ENCODE peak calls at places on chromosomes 3 and 15, in ten cellular contexts. One of them, this sample, is unnamed.

GRCh38 chr15:40130799-40131502 is 22.3 kb upstream of the BMF start:
- DNase-seq in activated naive CD4-positive, alpha-beta T cell treated with Interleukin-2 at 50 U/mL for 16 hours: no peak
- DNase-seq in cardiac fibroblast: no peak
- DNase-seq in posterior vena cava: no peak
- DNase-seq in body of pancreas: no peak
- DNase-seq in HFFc6: no peak
- DNase-seq in vagina: no peak
- DNase-seq in NCI-H510A: no peak
- DNase-seq in CD4-positive, CD25-positive, alpha-beta regulatory T cell: no peak
- DNase-seq in upper lobe of right lung: no peak
- DNase-seq in this sample: no peak

GRCh38 chr3:354433-354832 is 157.9 kb downstream of the CHL1 start:
- DNase-seq in activated naive CD4-positive, alpha-beta T cell treated with Interleukin-2 at 50 U/mL for 16 hours: no peak
- DNase-seq in cardiac fibroblast: peak; percentile 57
- DNase-seq in posterior vena cava: no peak
- DNase-seq in body of pancreas: peak; percentile 35
- DNase-seq in HFFc6: peak; percentile 8
- DNase-seq in vagina: no peak
- DNase-seq in NCI-H510A: no peak
- DNase-seq in CD4-positive, CD25-positive, alpha-beta regulatory T cell: no peak
- DNase-seq in upper lobe of right lung: no peak
- DNase-seq in this sample: no peak

GRCh38 chr3:50238549-50239026 is 2.6 kb downstream of the GNAI2 start:
- DNase-seq in activated naive CD4-positive, alpha-beta T cell treated with Interleukin-2 at 50 U/mL for 16 hours: peak; percentile 35
- DNase-seq in cardiac fibroblast: no peak
- DNase-seq in posterior vena cava: peak; percentile 93
- DNase-seq in body of pancreas: peak; percentile 96
- DNase-seq in HFFc6: no peak
- DNase-seq in vagina: no peak
- DNase-seq in NCI-H510A: no peak
- DNase-seq in CD4-positive, CD25-positive, alpha-beta regulatory T cell: no peak
- DNase-seq in upper lobe of right lung: peak; percentile 94
- DNase-seq in this sample: peak; percentile 95

GRCh38 chr15:75639191-75639708 is 774 bp downstream of the IMP3 start:
- DNase-seq in activated naive CD4-positive, alpha-beta T cell treated with Interleukin-2 at 50 U/mL for 16 hours: peak; percentile 16
- DNase-seq in cardiac fibroblast: peak; percentile 23
- DNase-seq in posterior vena cava: no peak
- DNase-seq in body of pancreas: no peak
- DNase-seq in HFFc6: no peak
- DNase-seq in vagina: peak; percentile 90
- DNase-seq in NCI-H510A: no peak
- DNase-seq in CD4-positive, CD25-positive, alpha-beta regulatory T cell: no peak
- DNase-seq in upper lobe of right lung: no peak
- DNase-seq in this sample: no peak

GRCh38 chr3:119221779-119222320 is 18.8 kb downstream of the B4GALT4 start:
- DNase-seq in activated naive CD4-positive, alpha-beta T cell treated with Interleukin-2 at 50 U/mL for 16 hours: no peak
- DNase-seq in cardiac fibroblast: no peak
- DNase-seq in posterior vena cava: no peak
- DNase-seq in body of pancreas: no peak
- DNase-seq in HFFc6: peak; percentile 47
- DNase-seq in vagina: no peak
- DNase-seq in NCI-H510A: no peak
- DNase-seq in CD4-positive, CD25-positive, alpha-beta regulatory T cell: no peak
- DNase-seq in upper lobe of right lung: no peak
- DNase-seq in this sample: no peak

GRCh38 chr3:197487911-197488391 is 67.8 kb downstream of the BDH1 start:
- DNase-seq in activated naive CD4-positive, alpha-beta T cell treated with Interleukin-2 at 50 U/mL for 16 hours: no peak
- DNase-seq in cardiac fibroblast: peak; percentile 89
- DNase-seq in posterior vena cava: no peak
- DNase-seq in body of pancreas: no peak
- DNase-seq in HFFc6: peak; percentile 91
- DNase-seq in vagina: no peak
- DNase-seq in NCI-H510A: no peak
- DNase-seq in CD4-positive, CD25-positive, alpha-beta regulatory T cell: no peak
- DNase-seq in upper lobe of right lung: no peak
- DNase-seq in this sample: no peak

GRCh38 chr3:10533731-10534011 is 28.3 kb upstream of the ATP2B2 start:
- DNase-seq in activated naive CD4-positive, alpha-beta T cell treated with Interleukin-2 at 50 U/mL for 16 hours: no peak
- DNase-seq in cardiac fibroblast: no peak
- DNase-seq in posterior vena cava: no peak
- DNase-seq in body of pancreas: no peak
- DNase-seq in HFFc6: no peak
- DNase-seq in vagina: no peak
- DNase-seq in NCI-H510A: no peak
- DNase-seq in CD4-positive, CD25-positive, alpha-beta regulatory T cell: no peak
- DNase-seq in upper lobe of right lung: no peak
- DNase-seq in this sample: no peak

GRCh38 chr3:150035910-150036661 is 65.4 kb upstream of the PFN2 start:
- DNase-seq in activated naive CD4-positive, alpha-beta T cell treated with Interleukin-2 at 50 U/mL for 16 hours: no peak
- DNase-seq in cardiac fibroblast: no peak
- DNase-seq in posterior vena cava: no peak
- DNase-seq in body of pancreas: no peak
- DNase-seq in HFFc6: no peak
- DNase-seq in vagina: no peak
- DNase-seq in NCI-H510A: no peak
- DNase-seq in CD4-positive, CD25-positive, alpha-beta regulatory T cell: no peak
- DNase-seq in upper lobe of right lung: no peak
- DNase-seq in this sample: no peak

GRCh38 chr3:138797508-138798038 is 37.2 kb downstream of the PIK3CB start:
- DNase-seq in activated naive CD4-positive, alpha-beta T cell treated with Interleukin-2 at 50 U/mL for 16 hours: no peak
- DNase-seq in cardiac fibroblast: no peak
- DNase-seq in posterior vena cava: no peak
- DNase-seq in body of pancreas: no peak
- DNase-seq in HFFc6: no peak
- DNase-seq in vagina: no peak
- DNase-seq in NCI-H510A: no peak
- DNase-seq in CD4-positive, CD25-positive, alpha-beta regulatory T cell: no peak
- DNase-seq in upper lobe of right lung: no peak
- DNase-seq in this sample: no peak

GRCh38 chr15:41969851-41970431 is 2.4 kb downstream of the EHD4 start:
- DNase-seq in activated naive CD4-positive, alpha-beta T cell treated with Interleukin-2 at 50 U/mL for 16 hours: peak; percentile 34
- DNase-seq in cardiac fibroblast: no peak
- DNase-seq in posterior vena cava: peak; percentile 58
- DNase-seq in body of pancreas: no peak
- DNase-seq in HFFc6: peak; percentile 20
- DNase-seq in vagina: peak; percentile 65
- DNase-seq in NCI-H510A: no peak
- DNase-seq in CD4-positive, CD25-positive, alpha-beta regulatory T cell: peak; percentile 36
- DNase-seq in upper lobe of right lung: no peak
- DNase-seq in this sample: peak; percentile 31

GRCh38 chr15:42385206-42385979 is 26.1 kb downstream of the CAPN3 start:
- DNase-seq in activated naive CD4-positive, alpha-beta T cell treated with Interleukin-2 at 50 U/mL for 16 hours: no peak
- DNase-seq in cardiac fibroblast: peak; percentile 72
- DNase-seq in posterior vena cava: no peak
- DNase-seq in body of pancreas: no peak
- DNase-seq in HFFc6: peak; percentile 49
- DNase-seq in vagina: no peak
- DNase-seq in NCI-H510A: no peak
- DNase-seq in CD4-positive, CD25-positive, alpha-beta regulatory T cell: no peak
- DNase-seq in upper lobe of right lung: peak; percentile 13
- DNase-seq in this sample: peak; percentile 72

GRCh38 chr15:61226313-61227250 is 2.5 kb downstream of the RORA start:
- DNase-seq in activated naive CD4-positive, alpha-beta T cell treated with Interleukin-2 at 50 U/mL for 16 hours: no peak
- DNase-seq in cardiac fibroblast: no peak
- DNase-seq in posterior vena cava: no peak
- DNase-seq in body of pancreas: no peak
- DNase-seq in HFFc6: no peak
- DNase-seq in vagina: no peak
- DNase-seq in NCI-H510A: no peak
- DNase-seq in CD4-positive, CD25-positive, alpha-beta regulatory T cell: no peak
- DNase-seq in upper lobe of right lung: no peak
- DNase-seq in this sample: no peak

This sample was measured in mucosa of descending colon.